ENCODE peak calls at places on chromosome 12, in nine cellular contexts. One of them, this sample, is unnamed.

GRCh38 chr12:76895796-76896195 is 17.0 kb upstream of the CSRP2 start:
- DNase-seq in H54: no peak
- DNase-seq in GM12891: no peak
- DNase-seq in IMR-90: no peak
- DNase-seq in HepG2: no peak
- DNase-seq in gastrocnemius medialis: no peak
- DNase-seq in adrenal gland: no peak
- DNase-seq in ovary: no peak
- DNase-seq in HCT116: no peak
- DNase-seq in this sample: no peak

GRCh38 chr12:67993143-67993542 is 3.9 kb downstream of the IFNG-AS1 start:
- DNase-seq in H54: no peak
- DNase-seq in GM12891: no peak
- DNase-seq in IMR-90: no peak
- DNase-seq in HepG2: no peak
- DNase-seq in gastrocnemius medialis: no peak
- DNase-seq in adrenal gland: no peak
- DNase-seq in ovary: no peak
- DNase-seq in HCT116: no peak
- DNase-seq in this sample: no peak

GRCh38 chr12:95118788-95119179 is 45.4 kb upstream of the NR2C1 start:
- DNase-seq in H54: no peak
- DNase-seq in GM12891: no peak
- DNase-seq in IMR-90: peak; percentile 24
- DNase-seq in HepG2: no peak
- DNase-seq in gastrocnemius medialis: no peak
- DNase-seq in adrenal gland: no peak
- DNase-seq in ovary: no peak
- DNase-seq in HCT116: no peak
- DNase-seq in this sample: no peak

GRCh38 chr12:84131076-84131475 is 781.5 kb downstream of the SLC6A15 start:
- DNase-seq in H54: no peak
- DNase-seq in GM12891: no peak
- DNase-seq in IMR-90: peak; percentile 83
- DNase-seq in HepG2: no peak
- DNase-seq in gastrocnemius medialis: no peak
- DNase-seq in adrenal gland: no peak
- DNase-seq in ovary: no peak
- DNase-seq in HCT116: no peak
- DNase-seq in this sample: no peak

GRCh38 chr12:123472438-123472849 is 14.5 kb downstream of the SNRNP35 start:
- DNase-seq in H54: no peak
- DNase-seq in GM12891: no peak
- DNase-seq in IMR-90: no peak
- DNase-seq in HepG2: peak; percentile 86
- DNase-seq in gastrocnemius medialis: no peak
- DNase-seq in adrenal gland: no peak
- DNase-seq in ovary: no peak
- DNase-seq in HCT116: no peak
- DNase-seq in this sample: no peak

GRCh38 chr12:59938190-59938962 is 342.5 kb downstream of the SLC16A7 start:
- DNase-seq in H54: no peak
- DNase-seq in GM12891: no peak
- DNase-seq in IMR-90: no peak
- DNase-seq in HepG2: no peak
- DNase-seq in gastrocnemius medialis: no peak
- DNase-seq in adrenal gland: no peak
- DNase-seq in ovary: no peak
- DNase-seq in HCT116: no peak
- DNase-seq in this sample: no peak

GRCh38 chr12:76558684-76559276 is 791 bp downstream of the OSBPL8 start:
- DNase-seq in H54: peak; percentile 23
- DNase-seq in GM12891: peak; percentile 13
- DNase-seq in IMR-90: peak; percentile 44
- DNase-seq in HepG2: peak; percentile 27
- DNase-seq in gastrocnemius medialis: peak; percentile 46
- DNase-seq in adrenal gland: peak; percentile 76
- DNase-seq in ovary: peak; percentile 34
- DNase-seq in HCT116: no peak
- DNase-seq in this sample: peak; percentile 82

GRCh38 chr12:2264622-2265306 is 212.0 kb downstream of the CACNA1C start:
- DNase-seq in H54: peak; percentile 81
- DNase-seq in GM12891: no peak
- DNase-seq in IMR-90: peak; percentile 98
- DNase-seq in HepG2: no peak
- DNase-seq in gastrocnemius medialis: no peak
- DNase-seq in adrenal gland: peak; percentile 61
- DNase-seq in ovary: no peak
- DNase-seq in HCT116: no peak
- DNase-seq in this sample: no peak

GRCh38 chr12:68281685-68282084 is 28.3 kb upstream of the IL22 start:
- DNase-seq in H54: no peak
- DNase-seq in GM12891: no peak
- DNase-seq in IMR-90: no peak
- DNase-seq in HepG2: no peak
- DNase-seq in gastrocnemius medialis: no peak
- DNase-seq in adrenal gland: no peak
- DNase-seq in ovary: no peak
- DNase-seq in HCT116: no peak
- DNase-seq in this sample: no peak

GRCh38 chr12:88243886-88244491 is 101.9 kb downstream of the TMTC3 start:
- DNase-seq in H54: no peak
- DNase-seq in GM12891: no peak
- DNase-seq in IMR-90: no peak
- DNase-seq in HepG2: no peak
- DNase-seq in gastrocnemius medialis: no peak
- DNase-seq in adrenal gland: no peak
- DNase-seq in ovary: no peak
- DNase-seq in HCT116: no peak
- DNase-seq in this sample: no peak

GRCh38 chr12:79634957-79635471 is 55.8 kb downstream of the PAWR start:
- DNase-seq in H54: no peak
- DNase-seq in GM12891: no peak
- DNase-seq in IMR-90: no peak
- DNase-seq in HepG2: no peak
- DNase-seq in gastrocnemius medialis: no peak
- DNase-seq in adrenal gland: no peak
- DNase-seq in ovary: no peak
- DNase-seq in HCT116: no peak
- DNase-seq in this sample: no peak

GRCh38 chr12:106744600-106744999 is 29.9 kb upstream of the RIC8B start:
- DNase-seq in H54: no peak
- DNase-seq in GM12891: no peak
- DNase-seq in IMR-90: no peak
- DNase-seq in HepG2: no peak
- DNase-seq in gastrocnemius medialis: no peak
- DNase-seq in adrenal gland: no peak
- DNase-seq in ovary: no peak
- DNase-seq in HCT116: no peak
- DNase-seq in this sample: no peak

GRCh38 chr12:109995703-109996482 is at the start of gene GIT2:
- DNase-seq in H54: peak; percentile 87
- DNase-seq in GM12891: peak; percentile 89
- DNase-seq in IMR-90: peak; percentile 90
- DNase-seq in HepG2: peak; percentile 91
- DNase-seq in gastrocnemius medialis: peak; percentile 90
- DNase-seq in adrenal gland: peak; percentile 97
- DNase-seq in ovary: peak; percentile 92
- DNase-seq in HCT116: peak; percentile 85
- DNase-seq in this sample: peak; percentile 95
- TF ChIP-seq POLR2A in H54: peak; percentile 87
- TF ChIP-seq POLR2A in GM12891: peak; percentile 83
- TF ChIP-seq POLR2A in IMR-90: no peak
- TF ChIP-seq POLR2A in HepG2: peak; percentile 86
- TF ChIP-seq POLR2A in gastrocnemius medialis: peak; percentile 77
- TF ChIP-seq POLR2A in adrenal gland: peak; percentile 94
- TF ChIP-seq POLR2A in ovary: peak; percentile 46
- TF ChIP-seq POLR2A in HCT116: peak; percentile 76
- TF ChIP-seq POLR2A in this sample: peak; percentile 69

DNA sequence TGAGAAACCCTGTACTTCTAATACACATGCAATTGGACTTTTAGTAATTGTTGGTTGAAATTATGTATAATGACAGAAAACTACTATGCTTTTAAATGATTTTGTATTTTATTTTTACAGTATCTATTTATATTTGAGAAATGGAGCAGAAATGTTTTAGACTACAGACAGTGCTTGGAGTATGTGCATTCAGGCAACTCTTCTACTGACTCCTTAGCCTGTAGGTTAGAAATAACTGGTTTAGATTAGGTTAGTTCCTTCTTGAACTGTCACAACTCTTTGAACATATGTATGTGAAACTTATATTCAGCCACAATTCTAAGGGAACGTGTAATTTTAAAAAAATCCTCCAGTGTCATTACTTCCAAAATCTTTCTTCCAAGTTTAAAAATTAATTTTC is 1.7 kb downstream of the FGFR1OP2 start:
- DNase-seq in H54: no peak
- DNase-seq in GM12891: no peak
- DNase-seq in IMR-90: no peak
- DNase-seq in HepG2: no peak
- DNase-seq in gastrocnemius medialis: no peak
- DNase-seq in adrenal gland: no peak
- DNase-seq in ovary: no peak
- DNase-seq in HCT116: no peak
- DNase-seq in this sample: peak; percentile 53
- TF ChIP-seq POLR2A in H54: no peak
- TF ChIP-seq POLR2A in GM12891: no peak
- TF ChIP-seq POLR2A in IMR-90: no peak
- TF ChIP-seq POLR2A in HepG2: no peak
- TF ChIP-seq POLR2A in gastrocnemius medialis: no peak
- TF ChIP-seq POLR2A in adrenal gland: no peak
- TF ChIP-seq POLR2A in ovary: no peak
- TF ChIP-seq POLR2A in HCT116: no peak
- TF ChIP-seq POLR2A in this sample: no peak

GRCh38 chr12:112977139-112977538 is 1.2 kb upstream of the OAS2 start:
- DNase-seq in H54: no peak
- DNase-seq in GM12891: no peak
- DNase-seq in IMR-90: no peak
- DNase-seq in HepG2: no peak
- DNase-seq in gastrocnemius medialis: no peak
- DNase-seq in adrenal gland: no peak
- DNase-seq in ovary: no peak
- DNase-seq in HCT116: no peak
- DNase-seq in this sample: no peak

GRCh38 chr12:112977641-112978040 is 678 bp upstream of the OAS2 start:
- DNase-seq in H54: no peak
- DNase-seq in GM12891: no peak
- DNase-seq in IMR-90: no peak
- DNase-seq in HepG2: no peak
- DNase-seq in gastrocnemius medialis: no peak
- DNase-seq in adrenal gland: no peak
- DNase-seq in ovary: no peak
- DNase-seq in HCT116: no peak
- DNase-seq in this sample: no peak

GRCh38 chr12:112980491-112981158 is 2.3 kb downstream of the OAS2 start:
- DNase-seq in H54: no peak
- DNase-seq in GM12891: no peak
- DNase-seq in IMR-90: no peak
- DNase-seq in HepG2: no peak
- DNase-seq in gastrocnemius medialis: no peak
- DNase-seq in adrenal gland: no peak
- DNase-seq in ovary: no peak
- DNase-seq in HCT116: no peak
- DNase-seq in this sample: no peak

GRCh38 chr12:112978163-112979081 is at the start of gene OAS2:
- DNase-seq in H54: peak; percentile 50
- DNase-seq in GM12891: peak; percentile 69
- DNase-seq in IMR-90: peak; percentile 48
- DNase-seq in HepG2: peak; percentile 12
- DNase-seq in gastrocnemius medialis: peak; percentile 26
- DNase-seq in adrenal gland: peak; percentile 86
- DNase-seq in ovary: peak; percentile 29
- DNase-seq in HCT116: no peak
- DNase-seq in this sample: no peak

DNA sequence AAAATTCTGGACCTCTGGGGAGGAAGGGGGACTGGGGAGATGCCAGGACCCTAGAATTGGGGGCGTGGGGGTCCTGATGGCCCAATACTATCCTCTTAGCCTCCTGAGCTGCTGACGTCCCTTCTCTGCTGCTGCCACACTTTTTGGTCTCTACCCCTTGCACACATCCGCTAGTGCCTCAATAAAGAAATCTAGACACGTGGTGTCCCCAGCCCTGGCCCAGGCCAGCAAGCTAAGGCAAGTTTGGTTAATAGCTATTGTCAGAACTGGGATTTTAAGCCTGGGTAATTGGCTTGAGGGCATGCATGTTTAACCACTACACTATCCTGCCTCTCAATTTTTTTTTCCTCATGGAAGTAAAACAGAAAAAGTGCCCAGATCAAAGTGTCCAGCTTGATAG is 962 bp downstream of the OAS2 start:
- DNase-seq in H54: no peak
- DNase-seq in GM12891: no peak
- DNase-seq in IMR-90: no peak
- DNase-seq in HepG2: no peak
- DNase-seq in gastrocnemius medialis: no peak
- DNase-seq in adrenal gland: no peak
- DNase-seq in ovary: no peak
- DNase-seq in HCT116: no peak
- DNase-seq in this sample: no peak
- TF ChIP-seq POLR2A in H54: no peak
- TF ChIP-seq POLR2A in GM12891: peak; percentile 52
- TF ChIP-seq POLR2A in IMR-90: no peak
- TF ChIP-seq POLR2A in HepG2: no peak
- TF ChIP-seq POLR2A in gastrocnemius medialis: no peak
- TF ChIP-seq POLR2A in adrenal gland: no peak
- TF ChIP-seq POLR2A in ovary: no peak
- TF ChIP-seq POLR2A in HCT116: no peak
- TF ChIP-seq POLR2A in this sample: no peak

GRCh38 chr12:879641-880040 is 69.9 kb downstream of the RAD52 start:
- DNase-seq in H54: no peak
- DNase-seq in GM12891: no peak
- DNase-seq in IMR-90: peak; percentile 86
- DNase-seq in HepG2: no peak
- DNase-seq in gastrocnemius medialis: no peak
- DNase-seq in adrenal gland: no peak
- DNase-seq in ovary: no peak
- DNase-seq in HCT116: no peak
- DNase-seq in this sample: no peak

GRCh38 chr12:880656-881055 is 68.8 kb downstream of the RAD52 start:
- DNase-seq in H54: no peak
- DNase-seq in GM12891: no peak
- DNase-seq in IMR-90: no peak
- DNase-seq in HepG2: no peak
- DNase-seq in gastrocnemius medialis: no peak
- DNase-seq in adrenal gland: no peak
- DNase-seq in ovary: no peak
- DNase-seq in HCT116: no peak
- DNase-seq in this sample: no peak

GRCh38 chr12:885701-886100 is 63.8 kb downstream of the RAD52 start:
- DNase-seq in H54: no peak
- DNase-seq in GM12891: no peak
- DNase-seq in IMR-90: no peak
- DNase-seq in HepG2: no peak
- DNase-seq in gastrocnemius medialis: no peak
- DNase-seq in adrenal gland: no peak
- DNase-seq in ovary: no peak
- DNase-seq in HCT116: no peak
- DNase-seq in this sample: no peak

GRCh38 chr12:886206-886605 is 63.3 kb downstream of the RAD52 start:
- DNase-seq in H54: no peak
- DNase-seq in GM12891: no peak
- DNase-seq in IMR-90: no peak
- DNase-seq in HepG2: no peak
- DNase-seq in gastrocnemius medialis: no peak
- DNase-seq in adrenal gland: no peak
- DNase-seq in ovary: no peak
- DNase-seq in HCT116: no peak
- DNase-seq in this sample: no peak

GRCh38 chr12:884746-885414 is 64.6 kb downstream of the RAD52 start:
- DNase-seq in H54: no peak
- DNase-seq in GM12891: no peak
- DNase-seq in IMR-90: no peak
- DNase-seq in HepG2: no peak
- DNase-seq in gastrocnemius medialis: no peak
- DNase-seq in adrenal gland: no peak
- DNase-seq in ovary: no peak
- DNase-seq in HCT116: no peak
- DNase-seq in this sample: no peak
- TF ChIP-seq POLR2A in H54: no peak
- TF ChIP-seq POLR2A in GM12891: no peak
- TF ChIP-seq POLR2A in IMR-90: no peak
- TF ChIP-seq POLR2A in HepG2: no peak
- TF ChIP-seq POLR2A in gastrocnemius medialis: no peak
- TF ChIP-seq POLR2A in adrenal gland: no peak
- TF ChIP-seq POLR2A in ovary: no peak
- TF ChIP-seq POLR2A in HCT116: no peak
- TF ChIP-seq POLR2A in this sample: no peak

This sample was measured in erythroblast.